ENCODE peak calls at places on chromosomes 11 and 22, in five cellular contexts. Y is RWPE2; J is GM10248; G is ovary; W is stimulated activated CD8-positive, alpha-beta memory T cell treated with anti-CD3 and anti-CD28 coated beads, Interleukin-15, amount 100 ng/mL, for 4 hours. T is an unnamed sample.

GRCh38 chr11:125903753-125904659 is at the start of gene DDX25:
- DNase-seq in Y (no peak), J (no peak), W (no peak), G (no peak), T (no peak)

GRCh38 chr22:50271519-50271970 is 1.4 kb upstream of the MAPK11 start:
- DNase-seq in G (peak), J (peak), Y (no peak), W (no peak), T (peak)

GRCh38 chr22:19897726-19898515 is 43.2 kb upstream of the GNB1L start:
- DNase-seq in W (no peak), J (no peak), G (no peak), Y (peak), T (no peak)

GRCh38 chr11:78420796-78421209 is 3.2 kb upstream of the GAB2 start:
- DNase-seq in G (peak), Y (no peak), W (peak), J (peak), T (peak)

GRCh38 chr11:38900156-38900679 is 2302.2 kb upstream of the RAG2 start:
- DNase-seq in J (no peak), G (no peak), Y (no peak), W (no peak), T (no peak)

GRCh38 chr11:59183768-59184167 is 11.8 kb downstream of the DTX4 start:
- DNase-seq in J (no peak), W (no peak), Y (no peak), G (peak), T (no peak)

GRCh38 chr11:118537409-118537980 is 6.5 kb downstream of the TMEM25 start:
- DNase-seq in G (no peak), Y (no peak), J (no peak), W (no peak), T (no peak)

GRCh38 chr22:26894362-26894761 is 237.0 kb downstream of the MIAT start:
- DNase-seq in W (no peak), J (no peak), Y (no peak), G (no peak), T (no peak)

GRCh38 chr11:120660024-120660565 is 148.5 kb downstream of the GRIK4 start:
- DNase-seq in J (peak), W (no peak), Y (no peak), G (peak), T (no peak)

GRCh38 chr11:62602141-62603071 is 741 bp upstream of the MTA2 start:
- DNase-seq in W (no peak), G (peak), J (peak), Y (no peak), T (peak)

GRCh38 chr22:35914665-35915476 is 113.8 kb downstream of the RBFOX2 start:
- DNase-seq in Y (peak), J (no peak), W (no peak), G (peak), T (peak)

GRCh38 chr11:131195801-131196517 is 174.5 kb upstream of the NTM start:
- DNase-seq in G (peak), J (no peak), W (no peak), Y (no peak), T (no peak)

T was measured in hepatic stellate cell.